ENCODE peak calls at places on chromosomes 3 and 15, in five cellular contexts. A, M, U, L and Q are unnamed samples.

GRCh38 chr3:177944228-177944661 is 592.0 kb upstream of the KCNMB2 start:
- DNase-seq in U (no peak), A (no peak), M (no peak), L (no peak), Q (no peak)

GRCh38 chr15:26082833-26083174 is 219.7 kb upstream of the ATP10A start:
- DNase-seq in L (no peak), A (no peak), M (no peak), U (no peak), Q (no peak)

GRCh38 chr3:114212646-114213045 is 24.7 kb downstream of the ZNF80 start:
- DNase-seq in M (no peak), A (no peak), U (no peak), L (no peak), Q (no peak)

GRCh38 chr3:59980576-59980975 is 930.8 kb upstream of the CFAP20DC start:
- DNase-seq in L (no peak), M (no peak), A (no peak), U (no peak), Q (no peak)

GRCh38 chr3:78912217-78912616 is 855.6 kb downstream of the ROBO1 start:
- DNase-seq in M (no peak), A (peak), U (no peak), L (no peak), Q (no peak)

GRCh38 chr3:120894285-120894684 is 13.7 kb upstream of the STXBP5L start:
- DNase-seq in A (no peak), L (peak), M (peak), U (no peak), Q (no peak)

GRCh38 chr15:67307889-67308597 is 53.5 kb downstream of the IQCH start:
- DNase-seq in A (peak), M (no peak), U (no peak), L (no peak), Q (no peak)

GRCh38 chr3:73874596-73874995 is 249.9 kb upstream of the PDZRN3 start:
- DNase-seq in A (no peak), U (no peak), L (no peak), M (no peak), Q (no peak)

GRCh38 chr3:6857510-6857909 is 3.4 kb upstream of the GRM7 start:
- DNase-seq in L (no peak), U (no peak), M (no peak), A (no peak), Q (no peak)

GRCh38 chr15:100043069-100043641 is 298.6 kb downstream of the ADAMTS17 start:
- DNase-seq in M (peak), U (no peak), A (no peak), L (no peak), Q (no peak)

GRCh38 chr15:88911766-88912118 is 1.4 kb downstream of the MFGE8 start:
- DNase-seq in U (no peak), L (peak), M (peak), A (no peak), Q (peak)

GRCh38 chr3:158640646-158641045 is 3.7 kb upstream of the GFM1 start:
- DNase-seq in A (no peak), U (no peak), M (no peak), L (no peak), Q (no peak)

GRCh38 chr3:158649791-158650190 is 5.5 kb downstream of the GFM1 start:
- DNase-seq in L (no peak), U (no peak), A (no peak), M (no peak), Q (no peak)

GRCh38 chr3:158642474-158643210 is 1.7 kb upstream of the GFM1 start:
- DNase-seq in M (no peak), L (no peak), A (no peak), U (no peak), Q (no peak)

GRCh38 chr3:158642005-158642404 is 2.3 kb upstream of the GFM1 start:
- DNase-seq in A (no peak), L (no peak), U (no peak), M (no peak), Q (no peak)

GRCh38 chr3:158644345-158644908 is at the start of gene GFM1:
- DNase-seq in U (peak), M (peak), A (peak), L (peak), Q (peak)
- TF ChIP-seq EP300 in U (no peak), M (no peak), A (no peak), L (no peak), Q (no peak)

DNA sequence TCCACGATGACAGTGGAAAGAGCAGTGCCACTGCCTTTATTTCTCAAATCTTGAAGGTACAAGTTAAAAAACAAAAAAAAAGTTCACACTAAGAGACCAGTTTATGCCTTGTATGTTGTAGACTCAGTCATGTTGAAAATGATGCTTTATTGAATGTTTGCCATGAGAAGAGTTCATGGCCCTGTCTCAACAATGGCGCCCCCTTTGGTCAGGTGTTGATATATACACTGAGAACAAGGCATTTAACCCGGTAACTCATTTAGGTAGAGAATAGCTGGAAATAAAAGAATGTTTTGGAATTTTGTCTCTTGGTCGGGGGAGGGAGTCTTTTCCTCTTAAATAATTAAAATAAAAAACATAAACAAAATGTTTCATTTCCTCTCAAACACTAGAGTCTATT is 145.6 kb upstream of the SLC2A2 start:
- DNase-seq in L (no peak), A (no peak), M (no peak), U (no peak), Q (no peak)
- TF ChIP-seq CTCF in L (no peak), A (peak), M (peak), U (no peak), Q (no peak)

GRCh38 chr3:8963137-8963853 is at the start of gene RAD18:
- DNase-seq in M (peak), A (peak), U (peak), L (peak), Q (peak)
- TF ChIP-seq EP300 in M (no peak), A (no peak), U (no peak), L (no peak), Q (no peak)

DNA sequence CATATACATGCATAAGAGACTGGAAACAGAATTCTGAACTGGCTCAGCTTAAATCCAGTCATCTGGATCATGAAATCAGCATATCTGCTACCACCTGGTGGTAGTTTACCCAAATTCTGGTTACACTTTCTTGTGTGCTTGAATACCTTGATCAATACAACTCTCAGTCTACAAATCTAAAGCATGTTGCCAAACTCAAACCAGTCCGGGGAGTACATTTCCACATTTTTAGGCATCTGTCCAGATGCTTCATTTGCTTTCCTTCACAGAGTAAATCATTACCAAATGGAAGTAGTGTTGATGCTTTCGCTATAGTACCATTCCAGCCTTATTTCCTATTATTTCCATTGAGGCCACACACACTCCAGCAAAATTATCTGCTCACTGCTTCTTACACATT is 126.4 kb downstream of the P2RY1 start:
- DNase-seq in M (peak), L (no peak), A (peak), U (no peak), Q (no peak)
- TF ChIP-seq CTCF in M (peak), L (peak), A (peak), U (peak), Q (peak)

DNA sequence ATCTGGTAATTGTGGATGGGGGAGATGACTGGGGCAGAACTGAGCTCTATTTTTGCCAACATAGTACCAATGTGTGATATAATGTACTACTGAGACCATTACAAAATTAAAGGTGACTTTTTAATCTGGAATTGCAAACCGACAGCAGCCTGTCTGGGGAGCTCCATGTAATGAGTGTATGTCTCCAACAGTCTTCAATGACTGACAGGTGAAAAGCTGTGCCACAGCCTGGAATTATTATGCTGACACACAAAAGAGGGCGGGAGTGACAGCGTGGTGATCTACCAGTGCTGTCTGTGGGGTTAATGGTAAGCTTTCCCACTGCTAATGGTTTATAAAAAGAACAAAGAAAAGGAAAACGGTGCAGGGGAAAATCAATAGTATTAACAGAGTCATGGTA is 143.4 kb downstream of the CLSTN2 start:
- DNase-seq in U (no peak), A (no peak), L (no peak), M (no peak), Q (no peak)
- TF ChIP-seq EP300 in U (no peak), A (no peak), L (no peak), M (no peak), Q (no peak)